ENCODE peak calls at places on chromosomes 12 and 14, in nine cellular contexts. K, Q, L, V, T, X, N, S and C are unnamed samples.

GRCh38 chr12:79547735-79548347 is 142.9 kb downstream of the PAWR start:
- DNase-seq in V (no peak), Q (no peak), S (peak; percentile 52), L (no peak), T (peak; percentile 50), X (no peak), K (no peak), N (peak; percentile 69), C (no peak)

GRCh38 chr14:54781936-54782802 is 120.5 kb downstream of the GCH1 start:
- DNase-seq in K (no peak), Q (no peak), S (no peak), V (no peak), N (no peak), L (no peak), T (no peak), X (no peak), C (no peak)

GRCh38 chr12:87923361-87923760 is 105.8 kb downstream of the C12orf50 start:
- DNase-seq in N (no peak), X (no peak), S (no peak), K (no peak), Q (no peak), L (no peak), V (no peak), T (no peak), C (no peak)

GRCh38 chr12:94168041-94168440 is 19.7 kb downstream of the PLXNC1 start:
- DNase-seq in S (no peak), V (no peak), L (no peak), K (no peak), Q (no peak), T (no peak), X (no peak), N (no peak), C (no peak)

GRCh38 chr14:77424862-77425261 is 1.5 kb upstream of the NOXRED1 start:
- DNase-seq in T (no peak), Q (no peak), V (no peak), X (no peak), S (no peak), L (no peak), N (no peak), K (no peak), C (no peak)

GRCh38 chr12:67752226-67752732 is 103.7 kb downstream of the DYRK2 start:
- DNase-seq in N (no peak), Q (no peak), S (no peak), X (no peak), K (no peak), L (no peak), V (no peak), T (no peak), C (no peak)

GRCh38 chr12:124422142-124422569 is 127.3 kb downstream of the RFLNA start:
- DNase-seq in N (no peak), S (no peak), K (no peak), T (peak; percentile 92), L (no peak), V (no peak), X (no peak), Q (no peak), C (no peak)

GRCh38 chr12:89469361-89469760 is 55.2 kb downstream of the GALNT4 start:
- DNase-seq in K (no peak), S (no peak), X (no peak), N (no peak), Q (no peak), V (no peak), T (no peak), L (no peak), C (peak; percentile 28)

GRCh38 chr14:70186826-70187483 is 1.8 kb downstream of the SLC8A3 start:
- DNase-seq in Q (no peak), T (peak; percentile 69), S (no peak), V (no peak), N (no peak), L (no peak), K (no peak), X (no peak), C (peak; percentile 61)

GRCh38 chr14:72740504-72740961 is 153.4 kb downstream of the DPF3 start:
- DNase-seq in K (no peak), N (no peak), L (no peak), T (no peak), V (no peak), Q (no peak), S (no peak), X (no peak), C (no peak)

GRCh38 chr12:124683330-124683662 is 115.9 kb upstream of the NCOR2 start:
- DNase-seq in L (no peak), K (no peak), Q (no peak), X (no peak), S (no peak), T (no peak), V (no peak), N (peak; percentile 90), C (no peak)

GRCh38 chr12:132754555-132754954 is 7.1 kb downstream of the ANKLE2 start:
- DNase-seq in N (peak; percentile 48), L (no peak), X (no peak), V (no peak), Q (no peak), T (no peak), S (no peak), K (no peak), C (no peak)

GRCh38 chr14:100022772-100023451 is 42.3 kb upstream of the EVL start:
- DNase-seq in V (no peak), T (no peak), Q (peak; percentile 18), N (no peak), L (no peak), K (no peak), X (no peak), S (no peak), C (peak; percentile 18)